ENCODE peak calls at places on chromosomes 11 and 22, in five cellular contexts. C is left ventricle myocardium inferior, A is coronary artery, N is fibroblast of the aortic adventitia, S is epithelial cell of esophagus. L is an unnamed sample.

GRCh38 chr22:35642305-35642741 is 5.9 kb upstream of the APOL6 start:
- DNase-seq in N (peak; percentile 38), S (no peak), A (peak; percentile 55), C (no peak), L (no peak)

GRCh38 chr11:114243461-114244372 is 52.5 kb upstream of the NNMT start:
- DNase-seq in A (no peak), C (peak; percentile 67), S (no peak), N (no peak), L (no peak)

GRCh38 chr22:45504703-45505341 is 2.1 kb downstream of the FBLN1 start:
- DNase-seq in N (peak; percentile 85), A (no peak), C (peak; percentile 73), S (peak; percentile 48), L (no peak)

GRCh38 chr11:18853086-18853720 is 61.6 kb upstream of the PTPN5 start:
- DNase-seq in A (no peak), C (no peak), S (peak; percentile 70), N (peak; percentile 28), L (peak; percentile 6)

GRCh38 chr11:16117989-16118810 is 238.1 kb downstream of the SOX6 start:
- DNase-seq in S (no peak), C (no peak), N (no peak), A (no peak), L (no peak)

GRCh38 chr22:31944700-31945477 is 554 bp downstream of the YWHAH start:
- DNase-seq in S (no peak), A (peak; percentile 79), N (no peak), C (peak; percentile 65), L (no peak)

GRCh38 chr11:38835986-38836385 is 2237.9 kb upstream of the RAG2 start:
- DNase-seq in S (no peak), A (no peak), C (no peak), N (no peak), L (no peak)

GRCh38 chr22:45868586-45869443 is 108.1 kb downstream of the WNT7B start:
- DNase-seq in S (no peak), N (no peak), C (no peak), A (no peak), L (no peak)

GRCh38 chr11:60887531-60887930 is 18.9 kb downstream of the PRPF19 start:
- DNase-seq in C (no peak), A (no peak), S (peak; percentile 61), N (peak; percentile 57), L (peak; percentile 52)

GRCh38 chr11:59891781-59892181 is 13.2 kb downstream of the OOSP3 start:
- DNase-seq in N (no peak), C (no peak), A (no peak), S (no peak), L (peak; percentile 42)

GRCh38 chr22:36528336-36528735 is 630 bp downstream of the EIF3D start:
- DNase-seq in S (no peak), C (no peak), A (no peak), N (no peak), L (no peak)

GRCh38 chr22:39690901-39691620 is 120.5 kb downstream of the CACNA1I start:
- DNase-seq in S (no peak), N (no peak), C (no peak), A (no peak), L (no peak)

GRCh38 chr11:133842053-133842452 is 3.3 kb downstream of the SPATA19 start:
- DNase-seq in S (no peak), A (peak; percentile 46), N (no peak), C (no peak), L (no peak)

GRCh38 chr22:49962012-49962750 is 1.6 kb downstream of the PIM3 start:
- DNase-seq in C (peak; percentile 91), N (peak; percentile 88), S (peak; percentile 95), A (peak; percentile 95), L (peak; percentile 38)

GRCh38 chr11:111878385-111878765 is 590 bp downstream of the FDXACB1 start:
- DNase-seq in S (peak; percentile 54), N (peak; percentile 40), C (no peak), A (no peak), L (no peak)

GRCh38 chr22:47597041-47597440 is 834.6 kb downstream of the TBC1D22A start:
- DNase-seq in A (no peak), N (no peak), S (no peak), C (no peak), L (no peak)

GRCh38 chr11:95078526-95078925 is 11.1 kb upstream of the ENDOD1 start:
- DNase-seq in N (no peak), S (peak; percentile 50), C (no peak), A (no peak), L (no peak)

GRCh38 chr11:44561275-44561781 is 4.1 kb upstream of the CD82 start:
- DNase-seq in S (peak; percentile 85), N (no peak), A (no peak), C (no peak), L (no peak)

GRCh38 chr22:20433686-20434241 is 3.9 kb downstream of the SCARF2 start:
- DNase-seq in A (no peak), C (no peak), S (no peak), N (no peak), L (no peak)

GRCh38 chr11:70311616-70312015 is 41.1 kb downstream of the PPFIA1 start:
- DNase-seq in A (no peak), C (no peak), S (no peak), N (no peak), L (no peak)

GRCh38 chr22:30382340-30382739 is 4.9 kb downstream of the RNF215 start:
- DNase-seq in N (no peak), C (no peak), S (no peak), A (no peak), L (no peak)

GRCh38 chr11:68525320-68525719 is 64.8 kb downstream of the PPP6R3 start:
- DNase-seq in S (no peak), A (no peak), C (no peak), N (no peak), L (no peak)

GRCh38 chr11:105968021-105968697 is 53.9 kb downstream of the MSANTD4 start:
- DNase-seq in C (no peak), N (peak; percentile 8), A (no peak), S (peak; percentile 75), L (no peak)

GRCh38 chr11:67099841-67100324 is 19.2 kb upstream of the KDM2A start:
- DNase-seq in A (no peak), N (no peak), C (no peak), S (no peak), L (no peak)

GRCh38 chr11:105673089-105673488 is 63.2 kb downstream of the GRIA4 start:
- DNase-seq in A (no peak), N (peak; percentile 56), S (peak; percentile 75), C (no peak), L (peak; percentile 50)

GRCh38 chr11:35285471-35285870 is 133.9 kb downstream of the SLC1A2 start:
- DNase-seq in S (no peak), A (no peak), N (no peak), C (no peak), L (no peak)

GRCh38 chr11:118209037-118209436 is 15.8 kb downstream of the JAML start:
- DNase-seq in A (no peak), S (no peak), C (no peak), N (no peak), L (no peak)

GRCh38 chr11:70760416-70761020 is 362.2 kb downstream of the CTTN start:
- DNase-seq in C (no peak), N (no peak), A (no peak), S (peak; percentile 4), L (no peak)

GRCh38 chr11:94895971-94896370 is 77.4 kb downstream of the CWC15 start:
- DNase-seq in N (peak; percentile 60), S (peak; percentile 80), A (no peak), C (no peak), L (no peak)

GRCh38 chr11:79052539-79052938 is 388.3 kb downstream of the TENM4 start:
- DNase-seq in S (peak; percentile 25), A (no peak), C (no peak), N (no peak), L (no peak)

GRCh38 chr11:33733978-33734377 is 2.2 kb downstream of the CD59 start:
- DNase-seq in A (no peak), C (no peak), S (no peak), N (no peak), L (no peak)

GRCh38 chr11:63816732-63817131 is 3.5 kb downstream of the SPINDOC start:
- DNase-seq in S (no peak), C (no peak), A (no peak), N (no peak), L (no peak)

GRCh38 chr11:63811522-63811921 is 1.7 kb upstream of the SPINDOC start:
- DNase-seq in C (no peak), A (no peak), S (no peak), N (no peak), L (no peak)

GRCh38 chr11:63813035-63813562 is at the start of gene SPINDOC:
- DNase-seq in N (peak; percentile 43), A (peak; percentile 84), S (peak; percentile 72), C (peak; percentile 83), L (no peak)

GRCh38 chr11:63813563-63814382 is 517 bp downstream of the SPINDOC start:
- DNase-seq in C (peak; percentile 60), A (no peak), S (peak; percentile 37), N (peak; percentile 40), L (no peak)

GRCh38 chr11:63814383-63814736 is 1.1 kb downstream of the SPINDOC start:
- DNase-seq in S (no peak), C (no peak), N (no peak), A (no peak), L (no peak)
- H3K4me3 ChIP-seq in S (peak overlapping the region; percentile 77), C (peak overlapping the region; percentile 82), N (peak overlapping the region; percentile 91), A (peak overlapping the region; percentile 92), L (peak overlapping the region; percentile 99)

GRCh38 chr11:1390603-1391164 is 950 bp downstream of the BRSK2 start:
- DNase-seq in C (peak; percentile 57), A (no peak), S (no peak), N (no peak), L (no peak)
- H3K4me3 ChIP-seq in C (peak overlapping the region; percentile 49), A (peak overlapping the region; percentile 72), S (no peak overlapping the region), N (no peak overlapping the region), L (peak overlapping the region; percentile 71)

GRCh38 chr22:21918466-21919185 is 34.0 kb downstream of the PPM1F start:
- DNase-seq in A (no peak), S (no peak), N (no peak), C (no peak), L (no peak)

GRCh38 chr22:21917959-21918261 is 34.7 kb downstream of the PPM1F start:
- DNase-seq in A (no peak), C (no peak), S (no peak), N (no peak), L (no peak)

GRCh38 chr22:21920341-21921183 is 32.1 kb downstream of the PPM1F start:
- DNase-seq in A (no peak), N (no peak), C (no peak), S (peak; percentile 23), L (no peak)

GRCh38 chr22:21921184-21921721 is 31.4 kb downstream of the PPM1F start:
- DNase-seq in S (no peak), A (no peak), C (no peak), N (no peak), L (no peak)

GRCh38 chr22:21919526-21920307 is 32.9 kb downstream of the PPM1F start:
- DNase-seq in A (no peak), S (no peak), C (no peak), N (no peak), L (no peak)
- H3K4me3 ChIP-seq in A (no peak overlapping the region), S (no peak overlapping the region), C (no peak overlapping the region), N (no peak overlapping the region), L (no peak overlapping the region)

DNA sequence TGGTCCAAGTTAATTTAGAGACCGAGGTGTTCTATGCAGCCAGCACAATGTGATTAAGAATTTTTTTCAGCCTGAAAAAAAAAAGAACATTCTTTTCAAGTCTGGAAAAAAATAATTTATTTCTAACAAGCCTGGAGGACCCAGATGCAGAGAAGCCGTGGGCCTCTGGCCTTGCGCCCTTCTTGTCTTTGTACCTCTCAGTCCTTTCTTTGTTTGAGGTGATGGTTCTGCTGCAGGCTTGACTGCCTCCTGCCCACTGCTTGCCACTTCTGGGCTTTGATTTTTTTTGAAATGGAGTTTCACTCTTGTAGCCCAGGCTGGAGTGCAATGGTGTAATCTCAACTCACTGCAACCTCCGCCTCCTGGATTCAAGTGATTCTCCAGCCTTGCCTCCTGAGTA is 7.2 kb upstream of the PTPRJ start:
- DNase-seq in C (no peak), N (no peak), S (no peak), A (no peak), L (no peak)
- H3K4me3 ChIP-seq in C (no peak overlapping the region), N (no peak overlapping the region), S (no peak overlapping the region), A (no peak overlapping the region), L (no peak overlapping the region)

L was measured in NT2/D1.